ENCODE peak calls at places on chromosomes 16 and 17, in seven cellular contexts. R, T, G, O, L, B and D are unnamed samples.

GRCh38 chr17:14460502-14460901 is 159.6 kb downstream of the HS3ST3B1 start:
- DNase-seq in B (no peak), O (no peak), L (no peak), G (no peak), R (no peak), T (no peak), D (no peak)

GRCh38 chr16:49601541-49601940 is 227.9 kb downstream of the C16orf78 start:
- DNase-seq in T (no peak), O (no peak), L (no peak), R (no peak), G (no peak), B (no peak), D (no peak)

GRCh38 chr17:17845046-17845775 is 8.4 kb upstream of the SREBF1 start:
- DNase-seq in G (no peak), T (no peak), O (no peak), L (no peak), B (no peak), R (no peak), D (no peak)

GRCh38 chr17:45783593-45784292 is 377 bp upstream of the CRHR1 start:
- DNase-seq in O (no peak), T (no peak), L (no peak), G (no peak), R (no peak), B (peak), D (no peak)

GRCh38 chr17:55265434-55266021 is 768 bp downstream of the HLF start:
- DNase-seq in B (no peak), O (no peak), G (no peak), R (no peak), T (no peak), L (no peak), D (no peak)

GRCh38 chr16:12149971-12150370 is 173.4 kb downstream of the SNX29 start:
- DNase-seq in T (no peak), B (no peak), O (no peak), R (no peak), L (no peak), G (no peak), D (no peak)

GRCh38 chr16:81204794-81205680 is 33.5 kb upstream of the BCO1 start:
- DNase-seq in R (peak), B (peak), G (no peak), L (no peak), T (peak), O (no peak), D (no peak)

GRCh38 chr17:56602292-56603130 is 9.0 kb downstream of the NOG start:
- DNase-seq in L (no peak), R (no peak), T (no peak), O (no peak), G (no peak), B (no peak), D (no peak)

GRCh38 chr17:79557276-79557675 is 53.6 kb downstream of the RBFOX3 start:
- DNase-seq in B (no peak), L (no peak), G (no peak), R (no peak), O (no peak), T (no peak), D (no peak)

GRCh38 chr17:2337152-2337810 is at the start of gene SGSM2:
- DNase-seq in G (peak), B (peak), R (peak), O (peak), T (no peak), L (peak), D (no peak)

GRCh38 chr16:86864586-86864985 is 286.2 kb downstream of the FOXL1 start:
- DNase-seq in R (no peak), B (no peak), G (no peak), T (no peak), O (no peak), L (no peak), D (no peak)

GRCh38 chr17:12680993-12681392 is 15.3 kb downstream of the MYOCD start:
- DNase-seq in L (no peak), B (no peak), O (no peak), R (no peak), G (no peak), T (no peak), D (no peak)

GRCh38 chr17:61862105-61862574 is 1.2 kb downstream of the BRIP1 start:
- DNase-seq in L (no peak), R (peak), B (peak), T (no peak), G (no peak), O (no peak), D (no peak)

GRCh38 chr16:1494711-1495110 is 1.6 kb downstream of the TELO2 start:
- DNase-seq in T (no peak), G (no peak), L (no peak), R (peak), B (no peak), O (no peak), D (no peak)

GRCh38 chr17:58677204-58677880 is 14.5 kb downstream of the TEX14 start:
- DNase-seq in R (peak), L (no peak), G (no peak), B (no peak), T (no peak), O (no peak), D (no peak)

GRCh38 chr17:71334041-71334781 is 786.6 kb upstream of the SOX9 start:
- DNase-seq in R (peak), L (no peak), G (no peak), O (no peak), B (no peak), T (no peak), D (no peak)

GRCh38 chr16:81946206-81946605 is 65.1 kb downstream of the SDR42E1 start:
- DNase-seq in L (no peak), T (no peak), G (no peak), O (no peak), R (no peak), B (no peak), D (no peak)

GRCh38 chr17:34384271-34384670 is 21.2 kb upstream of the CCL1 start:
- DNase-seq in T (no peak), B (no peak), L (no peak), O (no peak), R (no peak), G (no peak), D (no peak)

GRCh38 chr16:8863594-8864424 is 5.0 kb downstream of the CARHSP1 start:
- DNase-seq in T (no peak), G (peak), O (no peak), R (no peak), B (peak), L (no peak), D (no peak)

GRCh38 chr17:27504188-27504995 is 48.1 kb downstream of the KSR1 start:
- DNase-seq in B (no peak), R (no peak), O (no peak), L (no peak), T (no peak), G (no peak), D (no peak)

GRCh38 chr16:57500578-57501111 is 14.4 kb upstream of the DOK4 start:
- DNase-seq in G (no peak), T (no peak), B (peak), R (no peak), O (no peak), L (no peak), D (no peak)

GRCh38 chr16:29925805-29926674 is at the start of gene KCTD13:
- DNase-seq in T (peak), R (peak), L (peak), B (peak), O (peak), G (peak), D (peak)

GRCh38 chr17:57490890-57491289 is 234.6 kb downstream of the MSI2 start:
- DNase-seq in G (no peak), T (no peak), R (no peak), L (no peak), O (no peak), B (no peak), D (no peak)

GRCh38 chr16:84484579-84485254 is 19.7 kb downstream of the MEAK7 start:
- DNase-seq in O (no peak), R (peak), G (peak), T (no peak), B (peak), L (no peak), D (no peak)

GRCh38 chr17:82301916-82302497 is 15.4 kb downstream of the CD7 start:
- DNase-seq in G (no peak), O (no peak), B (no peak), R (no peak), T (no peak), L (no peak), D (no peak)

GRCh38 chr17:82236142-82236971 is 7.5 kb downstream of the SLC16A3 start:
- DNase-seq in T (no peak), B (peak), O (no peak), L (peak), G (peak), R (peak), D (no peak)

GRCh38 chr17:57085448-57086068 is 512 bp downstream of the AKAP1 start:
- DNase-seq in B (peak), T (no peak), R (peak), L (peak), G (peak), O (no peak), D (no peak)

GRCh38 chr17:75872434-75873351 is 5.7 kb downstream of the TRIM47 start:
- DNase-seq in T (no peak), L (peak), R (peak), O (no peak), B (peak), G (no peak), D (no peak)

GRCh38 chr17:78748048-78748729 is 33.9 kb downstream of the CYTH1 start:
- DNase-seq in L (no peak), T (no peak), R (no peak), O (no peak), G (no peak), B (no peak), D (no peak)

GRCh38 chr17:42342242-42343008 is 45.8 kb downstream of the STAT3 start:
- DNase-seq in O (no peak), B (no peak), R (no peak), L (no peak), T (no peak), G (no peak), D (peak)

GRCh38 chr17:27382025-27382424 is 74.2 kb upstream of the KSR1 start:
- DNase-seq in L (no peak), T (no peak), B (no peak), O (no peak), R (no peak), G (no peak), D (no peak)

GRCh38 chr16:69482410-69482951 is 58.1 kb downstream of the CYB5B start:
- DNase-seq in T (no peak), R (peak), L (no peak), G (no peak), B (no peak), O (no peak), D (no peak)

GRCh38 chr17:56934280-56934679 is 20.4 kb upstream of the TRIM25 start:
- DNase-seq in T (no peak), O (no peak), L (no peak), R (no peak), G (no peak), B (no peak), D (no peak)

GRCh38 chr16:77298638-77299360 is 99.6 kb downstream of the SYCE1L start:
- DNase-seq in G (no peak), B (no peak), R (peak), T (no peak), O (no peak), L (no peak), D (no peak)

GRCh38 chr17:72332367-72332766 is 211.5 kb downstream of the SOX9 start:
- DNase-seq in L (no peak), T (no peak), R (no peak), O (no peak), G (no peak), B (no peak), D (no peak)

GRCh38 chr16:76265434-76266045 is 11.7 kb upstream of the CNTNAP4 start:
- DNase-seq in R (no peak), B (no peak), O (no peak), L (no peak), T (no peak), G (no peak), D (no peak)

GRCh38 chr17:79838541-79839274 is 532 bp downstream of the CBX4 start:
- DNase-seq in B (peak), R (peak), O (no peak), T (no peak), G (peak), L (no peak), D (no peak)

GRCh38 chr17:76262732-76263344 is 2.3 kb upstream of the UBALD2 start:
- DNase-seq in O (no peak), L (no peak), R (no peak), B (no peak), G (no peak), T (no peak), D (peak)

GRCh38 chr16:27253526-27253930 is 15.0 kb downstream of the NSMCE1 start:
- DNase-seq in G (no peak), B (no peak), T (no peak), L (no peak), R (peak), O (no peak), D (no peak)

GRCh38 chr16:82042144-82042543 is 7.1 kb downstream of the HSD17B2 start:
- DNase-seq in B (no peak), G (no peak), T (no peak), L (no peak), O (no peak), R (no peak), D (no peak)